ENCODE peak calls at places on chromosomes 11 and 22, in nine cellular contexts. S is right atrium auricular region, E is GM23248, O is heart right ventricle, A is mammary epithelial cell, I is IMR-90, T is fibroblast of lung, L is right cardiac atrium, M is HCT116. N is an unnamed sample.

GRCh38 chr22:16960220-16960883 is 47.7 kb downstream of the GAB4 start:
- DNase-seq in O (no peak), E (no peak), M (no peak), I (no peak), T (no peak), A (no peak), L (no peak), S (no peak), N (no peak)

GRCh38 chr11:34188181-34188580 is 82.8 kb downstream of the NAT10 start:
- DNase-seq in I (no peak), S (no peak), O (no peak), L (no peak), A (no peak), M (no peak), E (no peak), T (no peak), N (no peak)

GRCh38 chr11:129766858-129767604 is 48.6 kb upstream of the TMEM45B start:
- DNase-seq in T (peak; percentile 21), E (peak; percentile 58), O (no peak), M (peak; percentile 44), A (peak; percentile 17), I (peak; percentile 23), L (no peak), S (no peak), N (no peak)

GRCh38 chr11:116543099-116543498 is 229.7 kb downstream of the BUD13 start:
- DNase-seq in M (no peak), T (no peak), A (no peak), I (no peak), S (no peak), E (no peak), O (no peak), L (no peak), N (no peak)

GRCh38 chr11:94602430-94603372 is 35.5 kb downstream of the PIWIL4 start:
- DNase-seq in O (peak; percentile 22), A (peak; percentile 68), I (peak; percentile 86), M (no peak), S (peak; percentile 75), T (peak; percentile 88), L (peak; percentile 72), E (peak; percentile 97), N (peak; percentile 40)

GRCh38 chr11:124844664-124845079 is 20.6 kb upstream of the ROBO3 start:
- DNase-seq in O (no peak), E (no peak), S (no peak), M (no peak), T (no peak), I (no peak), L (no peak), A (no peak), N (no peak)

GRCh38 chr11:8258771-8259170 is 4.9 kb downstream of the LMO1 start:
- DNase-seq in I (peak; percentile 26), M (no peak), O (no peak), T (peak; percentile 51), L (no peak), S (no peak), A (peak; percentile 30), E (peak; percentile 96), N (no peak)

GRCh38 chr11:107928767-107929507 is 689 bp downstream of the RAB39A start:
- DNase-seq in T (no peak), S (no peak), I (no peak), E (no peak), O (no peak), L (no peak), A (no peak), M (no peak), N (peak; percentile 20)

GRCh38 chr11:46236918-46237247 is 40.6 kb upstream of the CREB3L1 start:
- DNase-seq in L (no peak), O (no peak), A (no peak), S (no peak), I (no peak), E (no peak), T (no peak), M (no peak), N (no peak)

GRCh38 chr22:43126506-43127165 is 16.1 kb downstream of the BIK start:
- DNase-seq in L (no peak), O (no peak), E (peak; percentile 83), S (no peak), T (peak; percentile 48), M (peak; percentile 82), A (peak; percentile 79), I (peak; percentile 85), N (no peak)

GRCh38 chr11:60916669-60917206 is 2.8 kb downstream of the TMEM109 start:
- DNase-seq in S (no peak), T (no peak), O (no peak), M (no peak), I (no peak), L (no peak), E (no peak), A (no peak), N (no peak)

GRCh38 chr11:65477271-65478029 is 21.4 kb upstream of the MALAT1 start:
- DNase-seq in S (peak; percentile 98), M (no peak), I (peak; percentile 92), O (peak; percentile 97), T (peak; percentile 89), A (peak; percentile 95), L (peak; percentile 99), E (peak; percentile 99), N (peak; percentile 97)

GRCh38 chr11:65479184-65480145 is 19.4 kb upstream of the MALAT1 start:
- DNase-seq in E (peak; percentile 98), M (no peak), A (peak; percentile 72), O (peak; percentile 44), L (peak; percentile 81), S (no peak), I (peak; percentile 95), T (peak; percentile 93), N (peak; percentile 48)

GRCh38 chr11:65478411-65479183 is 20.2 kb upstream of the MALAT1 start:
- DNase-seq in E (peak; percentile 84), L (peak; percentile 88), S (no peak), O (peak; percentile 78), M (no peak), I (peak; percentile 73), T (peak; percentile 53), A (no peak), N (peak; percentile 70)

GRCh38 chr11:65473275-65473860 is 25.5 kb upstream of the MALAT1 start:
- DNase-seq in I (peak; percentile 34), O (no peak), A (no peak), L (no peak), S (no peak), M (no peak), E (peak; percentile 29), T (no peak), N (no peak)

GRCh38 chr11:65476632-65477270 is 22.1 kb upstream of the MALAT1 start:
- DNase-seq in E (peak; percentile 62), I (no peak), M (no peak), L (peak; percentile 55), A (no peak), S (no peak), O (no peak), T (peak; percentile 49), N (no peak)
- H3K4me1 ChIP-seq in E (peaks cover 58% of the 10 kb centered on the region), I (peaks cover 23% of the 10 kb centered on the region), M (peaks cover 72% of the 10 kb centered on the region), L (peaks cover 12% of the 10 kb centered on the region), A (peaks cover 54% of the 10 kb centered on the region), S (peaks cover 68% of the 10 kb centered on the region), O (peaks cover 17% of the 10 kb centered on the region), T (peaks cover 29% of the 10 kb centered on the region), N (peaks cover 80% of the 10 kb centered on the region)

GRCh38 chr11:119355091-119355843 is 8.8 kb upstream of the MFRP start:
- DNase-seq in L (peak; percentile 23), M (no peak), S (no peak), T (no peak), O (no peak), E (no peak), A (no peak), I (no peak), N (no peak)

GRCh38 chr11:119356349-119357031 is 10.0 kb upstream of the MFRP start:
- DNase-seq in O (peak; percentile 84), L (peak; percentile 93), E (peak; percentile 91), M (peak; percentile 60), T (peak; percentile 75), A (no peak), S (peak; percentile 86), I (peak; percentile 66), N (peak; percentile 83)

GRCh38 chr11:119359365-119360229 is 13.1 kb upstream of the MFRP start:
- DNase-seq in I (no peak), T (no peak), O (no peak), S (no peak), E (no peak), M (no peak), A (no peak), L (no peak), N (no peak)

GRCh38 chr11:119361056-119361787 is 14.7 kb upstream of the MFRP start:
- DNase-seq in T (peak; percentile 85), S (no peak), O (peak; percentile 65), I (peak; percentile 87), E (peak; percentile 92), L (peak; percentile 78), A (peak; percentile 87), M (peak; percentile 79), N (peak; percentile 78)

GRCh38 chr11:119357069-119357468 is 10.6 kb upstream of the MFRP start:
- DNase-seq in I (no peak), M (no peak), L (peak; percentile 52), S (no peak), O (no peak), E (no peak), A (no peak), T (no peak), N (no peak)
- H3K27ac ChIP-seq in I (no peak overlapping the region), M (no peak overlapping the region), L (peak overlapping the region; percentile 28), S (peak overlapping the region; percentile 81), O (peak overlapping the region; percentile 81), E (no peak overlapping the region), A (no peak overlapping the region), T (no peak overlapping the region), N (peak overlapping the region; percentile 95)

GRCh38 chr11:100686476-100686875 is 612 bp upstream of the ARHGAP42 start:
- DNase-seq in I (no peak), A (no peak), S (no peak), M (no peak), E (no peak), T (no peak), L (no peak), O (no peak), N (no peak)
- H3K4me1 ChIP-seq in I (no peaks in the 10 kb centered on the region), A (peaks cover 34% of the 10 kb centered on the region), S (peaks cover 22% of the 10 kb centered on the region), M (peaks cover 11% of the 10 kb centered on the region), E (peaks cover 10% of the 10 kb centered on the region), T (peaks cover 15% of the 10 kb centered on the region), L (peaks cover 2% of the 10 kb centered on the region), O (no peaks in the 10 kb centered on the region), N (peaks cover 57% of the 10 kb centered on the region)

GRCh38 chr22:31613904-31614296 is 48.1 kb downstream of the PISD start:
- DNase-seq in A (no peak), E (no peak), M (no peak), I (no peak), S (no peak), T (no peak), L (no peak), O (no peak), N (no peak)

GRCh38 chr22:31614781-31615480 is 47.1 kb downstream of the PISD start:
- DNase-seq in S (no peak), I (no peak), O (no peak), M (no peak), E (no peak), T (no peak), L (peak; percentile 55), A (no peak), N (no peak)

GRCh38 chr22:31615481-31615840 is 46.6 kb downstream of the PISD start:
- DNase-seq in E (no peak), M (no peak), S (no peak), I (no peak), A (no peak), L (peak; percentile 53), T (no peak), O (no peak), N (no peak)

GRCh38 chr22:31616315-31616980 is 45.6 kb downstream of the PISD start:
- DNase-seq in T (no peak), I (no peak), L (no peak), S (no peak), E (no peak), O (no peak), A (no peak), M (no peak), N (no peak)

GRCh38 chr22:31615940-31616314 is 46.1 kb downstream of the PISD start:
- DNase-seq in L (no peak), M (no peak), S (no peak), O (no peak), I (no peak), E (no peak), T (no peak), A (no peak), N (no peak)
- H3K27ac ChIP-seq in L (no peak overlapping the region), M (no peak overlapping the region), S (no peak overlapping the region), O (peak overlapping the region; percentile 51), I (no peak overlapping the region), E (no peak overlapping the region), T (no peak overlapping the region), A (no peak overlapping the region), N (no peak overlapping the region)